ENCODE peak calls at places on chromosome 20, in ten cellular contexts. A is activated CD8-positive, alpha-beta T cell treated with anti-CD3 and anti-CD28 coated beads, Interleukin-2, amount 10 ng/mL, durations not matched to agents 7 days and 5 days; O is activated T-cell treated with anti-CD3 and anti-CD28 coated beads, Interleukin-2, amount 50 U/mL, for 72 hours; X is GM12878; G is HepG2; U is HCT116; P is gastroesophageal sphincter; Y is left lobe of liver; S is activated CD8-positive, alpha-beta memory T cell treated with anti-CD3 and anti-CD28 coated beads, Interleukin-2, amount 10 ng/mL, durations not matched to agents 7 days and 5 days; R is Panc1. E is an unnamed sample.

GRCh38 chr20:59438201-59438600 is 137.8 kb downstream of the EDN3 start:
- ATAC-seq in Y (no peak), R (no peak), X (no peak), P (no peak), S (no peak), G (no peak), O (no peak), A (no peak), U (no peak), E (no peak)

GRCh38 chr20:32067234-32067821 is 15.3 kb downstream of the HCK start:
- ATAC-seq in P (no peak), Y (no peak), S (no peak), O (no peak), X (no peak), U (no peak), A (no peak), G (no peak), R (no peak), E (peak)

GRCh38 chr20:56867128-56867527 is 238.0 kb downstream of the TFAP2C start:
- ATAC-seq in R (no peak), P (no peak), Y (no peak), G (peak), O (no peak), X (no peak), S (no peak), A (no peak), U (no peak), E (no peak)

GRCh38 chr20:53103124-53103523 is 131.0 kb downstream of the TSHZ2 start:
- ATAC-seq in A (no peak), O (no peak), U (no peak), P (no peak), X (no peak), G (no peak), S (no peak), R (no peak), Y (no peak), E (no peak)

GRCh38 chr20:40286991-40287531 is 402.0 kb downstream of the MAFB start:
- ATAC-seq in R (no peak), Y (peak), O (no peak), S (no peak), G (no peak), X (no peak), A (no peak), P (no peak), U (no peak), E (no peak)

GRCh38 chr20:33301192-33301930 is 18.3 kb downstream of the BPIFB1 start:
- ATAC-seq in A (no peak), Y (no peak), O (no peak), S (no peak), R (no peak), G (no peak), P (no peak), X (no peak), U (no peak), E (no peak)

GRCh38 chr20:23255658-23256385 is 94.8 kb upstream of the NXT1 start:
- ATAC-seq in A (no peak), Y (no peak), R (no peak), U (no peak), O (no peak), S (no peak), X (no peak), P (no peak), G (peak), E (peak)

GRCh38 chr20:1086273-1087213 is 31.9 kb upstream of the PSMF1 start:
- ATAC-seq in A (no peak), P (no peak), O (peak), U (no peak), X (peak), S (no peak), G (no peak), R (no peak), Y (no peak), E (no peak)

GRCh38 chr20:34042286-34042685 is 48.6 kb downstream of the RALY start:
- ATAC-seq in Y (no peak), O (no peak), R (no peak), G (no peak), A (no peak), U (no peak), P (no peak), X (no peak), S (no peak), E (no peak)

GRCh38 chr20:24654425-24654824 is 185.0 kb downstream of the SYNDIG1 start:
- ATAC-seq in R (no peak), G (no peak), X (no peak), S (no peak), A (no peak), Y (no peak), P (no peak), O (no peak), U (no peak), E (no peak)

GRCh38 chr20:50802289-50802688 is 7.4 kb downstream of the BCAS4 start:
- ATAC-seq in Y (no peak), P (no peak), U (no peak), S (no peak), R (no peak), O (no peak), A (no peak), G (no peak), X (no peak), E (no peak)

GRCh38 chr20:62163485-62163865 is 19.4 kb upstream of the MTG2 start:
- ATAC-seq in S (no peak), U (no peak), P (no peak), R (no peak), O (no peak), X (no peak), A (no peak), G (no peak), Y (no peak), E (peak)

GRCh38 chr20:35283441-35284266 is 918 bp downstream of the EIF6 start:
- ATAC-seq in X (peak), A (no peak), U (peak), O (no peak), P (no peak), Y (no peak), G (no peak), R (no peak), S (peak), E (no peak)

GRCh38 chr20:2820896-2821869 is 5.0 kb downstream of the TMEM239 start:
- ATAC-seq in O (peak), Y (no peak), R (peak), P (no peak), G (peak), S (peak), X (no peak), A (peak), U (no peak), E (peak)

GRCh38 chr20:2814587-2815051 is at the start of gene C20orf141:
- ATAC-seq in O (no peak), Y (no peak), G (no peak), X (no peak), R (peak), S (no peak), U (peak), P (peak), A (no peak), E (no peak)

GRCh38 chr20:63772781-63773520 is 33.4 kb downstream of the SLC2A4RG start:
- ATAC-seq in S (no peak), Y (peak), P (peak), G (no peak), X (no peak), O (no peak), U (no peak), R (peak), A (no peak), E (no peak)

GRCh38 chr20:59688999-59689398 is 84.7 kb downstream of the PHACTR3 start:
- ATAC-seq in X (no peak), G (no peak), U (no peak), Y (no peak), A (no peak), R (no peak), P (no peak), S (no peak), O (no peak), E (no peak)

GRCh38 chr20:45921618-45922189 is 9.7 kb upstream of the PLTP start:
- ATAC-seq in O (peak), Y (no peak), U (no peak), X (no peak), P (no peak), R (no peak), G (no peak), S (no peak), A (no peak), E (no peak)

GRCh38 chr20:32291166-32291565 is 13.7 kb downstream of the KIF3B start:
- ATAC-seq in Y (no peak), G (no peak), X (no peak), O (peak), S (no peak), P (no peak), A (no peak), R (no peak), U (no peak), E (no peak)

GRCh38 chr20:11754451-11754850 is 163.2 kb upstream of the BTBD3 start:
- ATAC-seq in U (no peak), R (no peak), Y (no peak), X (no peak), G (no peak), A (no peak), O (no peak), P (no peak), S (no peak), E (no peak)

GRCh38 chr20:64051532-64052325 is 2.3 kb upstream of the SOX18 start:
- ATAC-seq in G (no peak), P (peak), Y (no peak), R (no peak), O (no peak), U (no peak), X (no peak), A (no peak), S (no peak), E (no peak)

GRCh38 chr20:34040300-34041015 is 46.7 kb downstream of the RALY start:
- ATAC-seq in U (no peak), S (no peak), O (no peak), R (no peak), A (no peak), Y (no peak), G (no peak), P (no peak), X (no peak), E (no peak)

GRCh38 chr20:33897313-33897912 is 86.3 kb downstream of the CHMP4B start:
- ATAC-seq in X (no peak), A (no peak), G (peak), U (peak), S (no peak), R (peak), O (no peak), Y (no peak), P (no peak), E (no peak)

GRCh38 chr20:34559311-34560140 is 1.0 kb downstream of the MAP1LC3A start:
- ATAC-seq in G (peak), R (no peak), S (no peak), A (no peak), P (no peak), O (no peak), X (no peak), U (no peak), Y (peak), E (peak)

GRCh38 chr20:41531876-41532275 is 86.3 kb downstream of the CHD6 start:
- ATAC-seq in R (no peak), A (no peak), S (no peak), X (no peak), Y (no peak), O (no peak), P (no peak), U (no peak), G (no peak), E (no peak)

GRCh38 chr20:1505361-1505760 is 14.1 kb upstream of the SIRPB2 start:
- ATAC-seq in P (no peak), A (no peak), X (no peak), U (no peak), R (no peak), O (no peak), Y (no peak), G (no peak), S (no peak), E (no peak)

GRCh38 chr20:36132802-36133211 is 21.7 kb upstream of the EPB41L1 start:
- ATAC-seq in Y (no peak), O (no peak), S (no peak), U (no peak), P (no peak), G (no peak), X (peak), R (no peak), A (no peak), E (peak)

GRCh38 chr20:24746351-24746685 is 202.8 kb upstream of the CST7 start:
- ATAC-seq in P (no peak), Y (no peak), X (no peak), U (peak), G (peak), A (no peak), S (no peak), R (no peak), O (no peak), E (no peak)

GRCh38 chr20:63956664-63957003 is 418 bp upstream of the UCKL1 start:
- ATAC-seq in R (peak), A (peak), U (peak), O (peak), X (peak), G (no peak), Y (no peak), S (no peak), P (no peak), E (no peak)

GRCh38 chr20:61949363-61949713 is 116.3 kb downstream of the TAF4 start:
- ATAC-seq in U (no peak), X (no peak), S (no peak), R (peak), O (no peak), Y (no peak), G (peak), P (no peak), A (no peak), E (no peak)

GRCh38 chr20:47735412-47736400 is 49.6 kb downstream of the SULF2 start:
- ATAC-seq in O (no peak), X (no peak), Y (peak), U (no peak), P (peak), S (peak), R (no peak), G (peak), A (peak), E (peak)

GRCh38 chr20:18541741-18542140 is 25.5 kb upstream of the SMIM26 start:
- ATAC-seq in G (no peak), P (no peak), X (no peak), S (no peak), R (no peak), O (no peak), U (no peak), A (no peak), Y (no peak), E (no peak)

GRCh38 chr20:2301164-2301622 is 5.4 kb downstream of the TGM3 start:
- ATAC-seq in S (no peak), A (no peak), R (no peak), Y (peak), P (peak), X (peak), U (no peak), G (no peak), O (peak), E (peak)

GRCh38 chr20:46683620-46683938 is 5.7 kb downstream of the TP53RK start:
- ATAC-seq in S (no peak), G (no peak), A (no peak), P (no peak), O (no peak), Y (no peak), R (no peak), X (no peak), U (no peak), E (peak)

GRCh38 chr20:46367967-46368901 is 38.2 kb downstream of the ELMO2 start:
- ATAC-seq in S (no peak), U (no peak), P (no peak), G (no peak), A (no peak), O (peak), X (peak), Y (no peak), R (no peak), E (no peak)